ENCODE peak calls at places on chromosomes 13 and 19, in ten cellular contexts. D is activated CD8-positive, alpha-beta memory T cell treated with anti-CD3 and anti-CD28 coated beads for 48 hours; L is H9; H is bronchial epithelial cell; B is renal cortical epithelial cell; R is T-helper 1 cell; A is NCI-H510A; K is naive thymus-derived CD8-positive, alpha-beta T cell; Z is epithelial cell of esophagus; E is activated CD4-positive, alpha-beta T cell treated with anti-CD3 and anti-CD28 coated beads for 1 hour. U is an unnamed sample.

GRCh38 chr13:102703721-102704035 is 8.8 kb upstream of the METTL21C start:
- DNase-seq in Z (no peak), B (peak), H (no peak), L (no peak), E (no peak), A (no peak), R (no peak), K (no peak), D (no peak), U (no peak)

GRCh38 chr19:5913739-5914357 is at the start of gene CAPS:
- DNase-seq in R (no peak), Z (peak), E (no peak), H (peak), D (no peak), B (peak), L (no peak), K (no peak), A (no peak), U (no peak)

GRCh38 chr13:108227651-108228272 is 9.6 kb downstream of the ABHD13 start:
- DNase-seq in B (peak), L (no peak), A (no peak), E (no peak), Z (peak), K (peak), D (no peak), R (no peak), H (peak), U (peak)

GRCh38 chr13:32036762-32037161 is 5.2 kb downstream of the FRY start:
- DNase-seq in Z (no peak), A (no peak), E (no peak), R (no peak), H (no peak), B (no peak), L (no peak), D (no peak), K (no peak), U (no peak)

GRCh38 chr19:13644648-13645047 is 119.7 kb upstream of the MRI1 start:
- DNase-seq in D (no peak), K (no peak), A (no peak), L (no peak), Z (no peak), E (no peak), B (no peak), R (no peak), H (no peak), U (peak)

GRCh38 chr13:85286081-85286480 is 513.1 kb downstream of the SLITRK6 start:
- DNase-seq in E (no peak), L (no peak), A (no peak), D (no peak), H (no peak), K (no peak), B (no peak), Z (no peak), R (no peak), U (no peak)

GRCh38 chr19:39372047-39372802 is 18.7 kb downstream of the PAF1 start:
- DNase-seq in B (peak), A (no peak), L (no peak), E (no peak), K (no peak), R (no peak), D (no peak), H (no peak), Z (no peak), U (no peak)

GRCh38 chr13:100301418-100301817 is 212.5 kb downstream of the PCCA start:
- DNase-seq in R (no peak), D (no peak), A (no peak), B (peak), K (no peak), L (no peak), Z (peak), E (no peak), H (no peak), U (no peak)

GRCh38 chr19:8342316-8342683 is 762 bp downstream of the KANK3 start:
- DNase-seq in E (no peak), D (no peak), B (no peak), A (no peak), H (no peak), R (no peak), K (no peak), L (peak), Z (no peak), U (no peak)

GRCh38 chr13:77406644-77407440 is 79.9 kb upstream of the MYCBP2 start:
- DNase-seq in R (no peak), Z (no peak), L (no peak), H (no peak), K (no peak), D (no peak), B (no peak), E (no peak), A (no peak), U (no peak)

GRCh38 chr13:42492372-42492920 is 81.5 kb upstream of the TNFSF11 start:
- DNase-seq in K (no peak), B (no peak), R (no peak), L (no peak), H (no peak), A (no peak), E (no peak), Z (no peak), D (no peak), U (no peak)

GRCh38 chr13:50810998-50811397 is 32.5 kb downstream of the DLEU7 start:
- DNase-seq in B (no peak), K (no peak), A (no peak), E (no peak), R (no peak), L (no peak), Z (no peak), D (no peak), H (no peak), U (peak)

GRCh38 chr19:38528213-38528755 is 89.5 kb downstream of the MAP4K1 start:
- DNase-seq in B (no peak), R (no peak), L (no peak), E (no peak), K (no peak), Z (no peak), H (no peak), D (no peak), A (no peak), U (no peak)

GRCh38 chr13:31773538-31773937 is 34.2 kb downstream of the RXFP2 start:
- DNase-seq in K (no peak), E (no peak), L (no peak), B (no peak), Z (peak), A (no peak), H (peak), D (no peak), R (no peak), U (no peak)

GRCh38 chr13:79481685-79482052 is 714 bp downstream of the NDFIP2 start:
- DNase-seq in L (no peak), B (peak), D (peak), Z (peak), A (no peak), E (peak), K (peak), H (peak), R (peak), U (peak)

GRCh38 chr19:50414850-50415660 is 3.7 kb upstream of the SPIB start:
- DNase-seq in H (peak), D (peak), K (peak), R (peak), Z (peak), E (peak), B (peak), A (no peak), L (peak), U (peak)

GRCh38 chr13:110445183-110445582 is 116.3 kb downstream of the RAB20 start:
- DNase-seq in Z (peak), A (no peak), R (no peak), B (no peak), D (no peak), H (peak), E (no peak), L (no peak), K (no peak), U (peak)

GRCh38 chr19:13036366-13036976 is 41.2 kb downstream of the NFIX start:
- DNase-seq in K (no peak), A (peak), B (no peak), L (no peak), H (peak), R (no peak), Z (peak), D (no peak), E (no peak), U (no peak)